ENCODE peak calls at places on chromosomes 1 and 21, in ten cellular contexts. O, P, N, X, Z, U, F, B, R and G are unnamed samples.

GRCh38 chr1:45843474-45843905 is 40.1 kb downstream of the MAST2 start:
- DNase-seq in U (peak), R (no peak), P (no peak), N (no peak), O (no peak), F (no peak), B (no peak), Z (no peak), X (no peak), G (no peak)

GRCh38 chr1:20578721-20579380 is 10.0 kb upstream of the CDA start:
- DNase-seq in U (no peak), F (no peak), R (no peak), N (no peak), P (no peak), Z (no peak), X (no peak), O (no peak), B (no peak), G (no peak)

GRCh38 chr1:175157200-175157599 is 35.4 kb downstream of the KIAA0040 start:
- DNase-seq in R (no peak), B (no peak), U (no peak), X (no peak), F (no peak), O (no peak), Z (peak), N (no peak), P (no peak), G (no peak)

GRCh38 chr1:153774036-153774435 is 1.2 kb upstream of the SLC27A3 start:
- DNase-seq in F (no peak), P (no peak), B (no peak), O (no peak), X (no peak), N (no peak), R (no peak), U (peak), Z (no peak), G (no peak)

GRCh38 chr1:160522136-160522535 is 919 bp downstream of the SLAMF6 start:
- DNase-seq in O (no peak), B (no peak), U (no peak), Z (no peak), N (no peak), X (no peak), P (no peak), F (no peak), R (no peak), G (no peak)

GRCh38 chr1:212487774-212488435 is 55.2 kb downstream of the NENF start:
- DNase-seq in R (no peak), Z (no peak), B (no peak), F (no peak), X (no peak), U (no peak), P (no peak), O (no peak), N (no peak), G (peak)

GRCh38 chr1:153000294-153000693 is 1.3 kb upstream of the SPRR3 start:
- DNase-seq in Z (no peak), O (no peak), P (no peak), B (no peak), X (no peak), F (no peak), U (no peak), N (no peak), R (no peak), G (no peak)

GRCh38 chr21:31927872-31928476 is 55.2 kb downstream of the HUNK start:
- DNase-seq in F (no peak), Z (no peak), X (no peak), N (no peak), P (no peak), O (no peak), B (no peak), R (no peak), U (no peak), G (no peak)

GRCh38 chr1:209646558-209646957 is 5.7 kb downstream of the LAMB3 start:
- DNase-seq in X (no peak), Z (no peak), U (no peak), N (no peak), O (no peak), B (no peak), P (no peak), R (no peak), F (no peak), G (no peak)

GRCh38 chr1:4216231-4216630 is 316.2 kb upstream of the C1orf174 start:
- DNase-seq in X (no peak), Z (no peak), O (no peak), U (no peak), F (no peak), R (no peak), P (no peak), N (no peak), B (no peak), G (no peak)

GRCh38 chr21:35677298-35677841 is 383.0 kb downstream of the SETD4 start:
- DNase-seq in F (peak), X (no peak), U (no peak), P (no peak), Z (no peak), O (no peak), B (no peak), N (no peak), R (no peak), G (no peak)

GRCh38 chr1:94117250-94117851 is 3.6 kb downstream of the ABCA4 start:
- DNase-seq in F (no peak), O (no peak), B (no peak), P (peak), U (no peak), R (no peak), X (peak), N (no peak), Z (no peak), G (no peak)

GRCh38 chr1:242033331-242033956 is 34.5 kb upstream of the MAP1LC3C start:
- DNase-seq in B (no peak), F (no peak), Z (peak), X (no peak), O (no peak), P (no peak), R (no peak), U (no peak), N (no peak), G (no peak)

GRCh38 chr1:153567621-153568366 is 2.1 kb upstream of the S100A2 start:
- DNase-seq in F (no peak), U (no peak), X (no peak), O (no peak), R (no peak), P (no peak), B (no peak), N (no peak), Z (no peak), G (peak)

GRCh38 chr1:52842643-52843310 is at the start of gene ZYG11A:
- DNase-seq in R (no peak), P (peak), U (peak), B (peak), Z (peak), F (peak), X (peak), N (peak), O (peak), G (peak)

GRCh38 chr1:35642472-35642955 is 1.2 kb upstream of the PSMB2 start:
- DNase-seq in B (no peak), P (no peak), Z (no peak), U (peak), R (no peak), N (no peak), O (no peak), F (no peak), X (no peak), G (no peak)

GRCh38 chr1:23810818-23811420 is 10.4 kb upstream of the GALE start:
- DNase-seq in U (peak), N (no peak), O (peak), B (peak), P (no peak), F (no peak), Z (peak), R (no peak), X (no peak), G (no peak)

GRCh38 chr21:36127250-36127904 is 7.5 kb upstream of the CBR3 start:
- DNase-seq in R (no peak), P (no peak), Z (no peak), U (no peak), F (no peak), X (peak), B (peak), N (no peak), O (no peak), G (no peak)

GRCh38 chr21:36155603-36156338 is 853 bp upstream of the DOP1B start:
- DNase-seq in O (no peak), B (peak), F (peak), X (peak), Z (no peak), N (no peak), U (no peak), R (no peak), P (no peak), G (peak)

GRCh38 chr1:222061711-222062359 is 319.9 kb upstream of the DUSP10 start:
- DNase-seq in O (no peak), U (no peak), F (no peak), P (no peak), B (no peak), R (no peak), Z (no peak), N (no peak), X (no peak), G (no peak)

GRCh38 chr1:1622578-1623094 is 7.3 kb downstream of the MIB2 start:
- DNase-seq in B (no peak), U (no peak), R (no peak), Z (no peak), O (no peak), F (no peak), X (no peak), N (no peak), P (no peak), G (no peak)

GRCh38 chr1:6359568-6360496 is 33.7 kb downstream of the ACOT7 start:
- DNase-seq in N (no peak), Z (peak), U (peak), P (no peak), X (peak), O (peak), R (no peak), B (peak), F (peak), G (peak)

GRCh38 chr1:2789986-2790581 is 11.4 kb downstream of the TTC34 start:
- DNase-seq in Z (no peak), N (no peak), B (no peak), P (peak), F (no peak), U (no peak), R (no peak), X (no peak), O (no peak), G (no peak)

GRCh38 chr1:212727386-212728181 is 27.9 kb upstream of the BATF3 start:
- DNase-seq in N (no peak), B (no peak), P (no peak), U (peak), X (no peak), O (no peak), Z (no peak), R (no peak), F (no peak), G (no peak)

GRCh38 chr1:27889506-27889905 is 17.2 kb downstream of the THEMIS2 start:
- DNase-seq in X (no peak), F (no peak), N (no peak), Z (no peak), B (no peak), P (no peak), U (no peak), O (no peak), R (no peak), G (no peak)

GRCh38 chr1:87028576-87028975 is 114.1 kb downstream of the HS2ST1 start:
- DNase-seq in P (no peak), B (no peak), U (no peak), X (no peak), Z (no peak), F (no peak), R (no peak), O (no peak), N (no peak), G (no peak)

GRCh38 chr1:87030740-87031400 is 116.4 kb downstream of the HS2ST1 start:
- DNase-seq in R (no peak), X (no peak), Z (no peak), B (no peak), P (no peak), U (no peak), F (no peak), O (no peak), N (no peak), G (no peak)

GRCh38 chr1:87024936-87025537 is 110.6 kb downstream of the HS2ST1 start:
- DNase-seq in O (no peak), B (no peak), P (no peak), R (no peak), Z (no peak), F (no peak), U (peak), N (no peak), X (no peak), G (no peak)
- TF ChIP-seq CTCF in O (peak), B (no peak), P (no peak), R (peak), Z (peak), F (peak), U (peak), N (peak), X (no peak), G (no peak)

GRCh38 chr21:38913120-38913975 is 107.6 kb downstream of the ETS2 start:
- DNase-seq in P (peak), X (peak), U (no peak), R (peak), F (peak), B (peak), Z (peak), O (peak), N (no peak), G (peak)
- TF ChIP-seq POLR2A in P (no peak), X (peak), U (no peak), R (no peak), F (peak), B (no peak), Z (no peak), O (no peak), N (no peak), G (no peak)

DNA sequence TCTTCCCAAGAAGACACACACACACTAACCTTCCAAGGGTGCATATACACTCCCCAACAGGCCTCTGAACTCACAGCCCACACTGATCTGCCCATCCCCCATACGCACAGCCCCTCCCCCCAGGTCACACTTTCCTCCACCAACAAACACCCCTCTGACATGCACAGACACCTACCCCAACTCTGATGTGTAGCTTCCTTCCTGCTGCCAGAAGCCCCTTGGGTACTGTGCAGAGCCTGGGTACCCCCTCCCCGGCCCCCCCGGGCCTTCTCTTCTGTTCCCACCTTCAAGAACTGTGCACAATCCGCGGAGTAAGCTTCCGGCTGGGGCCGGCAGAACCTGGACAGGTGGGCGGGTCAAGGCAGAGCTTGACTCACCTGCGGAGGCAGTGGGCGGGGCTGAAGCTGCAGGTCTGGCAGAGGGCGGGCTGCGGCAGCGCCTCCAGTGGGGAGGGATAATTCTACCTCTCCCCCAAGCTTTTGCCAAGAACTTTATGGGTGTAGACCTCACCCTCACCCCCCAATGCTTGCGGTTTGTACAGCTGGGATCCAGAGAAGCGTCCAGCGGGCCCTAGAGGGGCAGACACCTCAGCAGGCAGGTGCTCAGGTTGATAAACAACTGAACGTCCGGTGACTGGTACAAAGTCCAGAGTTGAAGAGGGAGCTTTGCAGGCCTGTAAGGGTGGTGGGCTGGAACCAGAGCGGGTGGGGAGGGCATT is at the start of gene C1orf210:
- DNase-seq in N (peak), O (no peak), F (peak), U (no peak), X (no peak), B (peak), P (peak), Z (no peak), R (no peak), G (no peak)
- TF ChIP-seq CTCF in N (peak), O (no peak), F (peak), U (no peak), X (no peak), B (no peak), P (no peak), Z (no peak), R (no peak), G (no peak)

GRCh38 chr1:9824702-9825089 is 931 bp upstream of the CLSTN1 start:
- DNase-seq in B (no peak), U (no peak), F (no peak), O (no peak), N (no peak), Z (no peak), P (no peak), X (no peak), R (no peak), G (no peak)

GRCh38 chr1:9823943-9824701 is at the start of gene CLSTN1:
- DNase-seq in R (no peak), F (peak), P (peak), B (peak), O (peak), X (peak), Z (peak), U (peak), N (no peak), G (peak)

GRCh38 chr1:9822490-9822889 is 1.3 kb downstream of the CLSTN1 start:
- DNase-seq in B (no peak), Z (no peak), X (no peak), N (no peak), P (no peak), F (no peak), O (no peak), R (no peak), U (no peak), G (no peak)

GRCh38 chr1:9822897-9823692 is 670 bp downstream of the CLSTN1 start:
- DNase-seq in R (no peak), B (no peak), Z (no peak), P (no peak), N (no peak), U (peak), O (no peak), X (peak), F (no peak), G (peak)

GRCh38 chr1:9823693-9823942 is 147 bp downstream of the CLSTN1 start:
- DNase-seq in U (no peak), X (no peak), N (no peak), Z (no peak), F (no peak), B (no peak), O (no peak), R (no peak), P (no peak), G (no peak)
- TF ChIP-seq POLR2A in U (peak), X (peak), N (no peak), Z (no peak), F (no peak), B (no peak), O (peak), R (peak), P (no peak), G (peak)

GRCh38 chr1:116724765-116725375 is 29.4 kb upstream of the CD2 start:
- DNase-seq in B (peak), O (peak), U (peak), X (peak), P (no peak), N (no peak), R (no peak), F (peak), Z (peak), G (peak)
- TF ChIP-seq CTCF in B (no peak), O (peak), U (peak), X (no peak), P (peak), N (peak), R (peak), F (peak), Z (peak), G (peak)

GRCh38 chr1:235011599-235012435 is 116.8 kb downstream of the TOMM20 start:
- DNase-seq in N (no peak), U (peak), R (no peak), P (peak), F (peak), O (peak), B (peak), Z (peak), X (peak), G (peak)
- TF ChIP-seq POLR2A in N (no peak), U (peak), R (no peak), P (no peak), F (no peak), O (no peak), B (no peak), Z (no peak), X (no peak), G (no peak)

GRCh38 chr21:15894596-15894995 is 164.8 kb downstream of the USP25 start:
- DNase-seq in F (no peak), P (no peak), B (no peak), N (no peak), O (no peak), R (no peak), X (no peak), U (peak), Z (no peak), G (no peak)
- TF ChIP-seq CTCF in F (peak), P (no peak), B (no peak), N (no peak), O (peak), R (peak), X (no peak), U (no peak), Z (peak), G (peak)